ENCODE peak calls at places on chromosome 18, in five cellular contexts. One of them, this sample, is unnamed.
A peak's percentile ranks its signal among the peaks of the same experiment; 100 is the strongest.

GRCh38 chr18:3721771-3722661 is 272.0 kb downstream of the TGIF1 start:
- DNase-seq in epithelial cell of esophagus: no peak
- DNase-seq in GM04504: no peak
- DNase-seq in body of pancreas: no peak
- DNase-seq in GM10248: no peak
- DNase-seq in this sample: no peak

GRCh38 chr18:54612237-54612636 is 21.2 kb downstream of the DYNAP start:
- DNase-seq in epithelial cell of esophagus: peak; percentile 92
- DNase-seq in GM04504: no peak
- DNase-seq in body of pancreas: no peak
- DNase-seq in GM10248: no peak
- DNase-seq in this sample: no peak

GRCh38 chr18:36756262-36756661 is 72.5 kb downstream of the TPGS2 start:
- DNase-seq in epithelial cell of esophagus: peak; percentile 79
- DNase-seq in GM04504: peak; percentile 50
- DNase-seq in body of pancreas: no peak
- DNase-seq in GM10248: no peak
- DNase-seq in this sample: no peak

GRCh38 chr18:46071615-46071893 is 506 bp downstream of the PSTPIP2 start:
- DNase-seq in epithelial cell of esophagus: no peak
- DNase-seq in GM04504: no peak
- DNase-seq in body of pancreas: no peak
- DNase-seq in GM10248: no peak
- DNase-seq in this sample: no peak

GRCh38 chr18:22063077-22063476 is 106.3 kb upstream of the GATA6 start:
- DNase-seq in epithelial cell of esophagus: peak; percentile 10
- DNase-seq in GM04504: no peak
- DNase-seq in body of pancreas: no peak
- DNase-seq in GM10248: no peak
- DNase-seq in this sample: no peak

GRCh38 chr18:45066868-45067267 is 386.2 kb downstream of the SETBP1 start:
- DNase-seq in epithelial cell of esophagus: no peak
- DNase-seq in GM04504: no peak
- DNase-seq in body of pancreas: no peak
- DNase-seq in GM10248: no peak
- DNase-seq in this sample: no peak

GRCh38 chr18:72458256-72458655 is 85.9 kb downstream of the CBLN2 start:
- DNase-seq in epithelial cell of esophagus: no peak
- DNase-seq in GM04504: no peak
- DNase-seq in body of pancreas: no peak
- DNase-seq in GM10248: no peak
- DNase-seq in this sample: no peak

GRCh38 chr18:5772271-5772670 is 123.1 kb downstream of the TMEM200C start:
- DNase-seq in epithelial cell of esophagus: no peak
- DNase-seq in GM04504: no peak
- DNase-seq in body of pancreas: no peak
- DNase-seq in GM10248: no peak
- DNase-seq in this sample: no peak

GRCh38 chr18:76943542-76944339 is 121.4 kb downstream of the ZNF236 start:
- DNase-seq in epithelial cell of esophagus: peak; percentile 45
- DNase-seq in GM04504: peak; percentile 42
- DNase-seq in body of pancreas: no peak
- DNase-seq in GM10248: no peak
- DNase-seq in this sample: no peak

GRCh38 chr18:49565656-49566055 is 3.8 kb downstream of the LIPG start:
- DNase-seq in epithelial cell of esophagus: no peak
- DNase-seq in GM04504: no peak
- DNase-seq in body of pancreas: peak; percentile 77
- DNase-seq in GM10248: no peak
- DNase-seq in this sample: no peak

GRCh38 chr18:22412502-22412901 is 5.2 kb downstream of the CTAGE1 start:
- DNase-seq in epithelial cell of esophagus: peak; percentile 52
- DNase-seq in GM04504: no peak
- DNase-seq in body of pancreas: no peak
- DNase-seq in GM10248: no peak
- DNase-seq in this sample: no peak

GRCh38 chr18:35376393-35376741 is 770 bp downstream of the ZNF396 start:
- DNase-seq in epithelial cell of esophagus: no peak
- DNase-seq in GM04504: no peak
- DNase-seq in body of pancreas: peak; percentile 28
- DNase-seq in GM10248: peak; percentile 49
- DNase-seq in this sample: no peak

GRCh38 chr18:67265464-67266245 is 250.9 kb downstream of the DSEL start:
- DNase-seq in epithelial cell of esophagus: peak; percentile 38
- DNase-seq in GM04504: no peak
- DNase-seq in body of pancreas: no peak
- DNase-seq in GM10248: no peak
- DNase-seq in this sample: peak; percentile 48